ENCODE peak calls at places on chromosomes 7 and 10, in four cellular contexts. D is HepG2, H is SK-N-SH, V is GM12878. R is an unnamed sample.

GRCh38 chr10:121532465-121532864 is 65.8 kb downstream of the FGFR2 start:
- DNase-seq in D (peak), H (no peak), V (no peak), R (no peak)

GRCh38 chr10:74177140-74177677 is 26.2 kb downstream of the ADK start:
- DNase-seq in D (peak), H (no peak), V (no peak), R (peak)

GRCh38 chr10:77983384-77984341 is 45.7 kb downstream of the POLR3A start:
- DNase-seq in D (no peak), H (peak), V (no peak), R (no peak)

GRCh38 chr10:71040326-71040725 is 152.0 kb upstream of the PCBD1 start:
- DNase-seq in D (no peak), H (no peak), V (no peak), R (no peak)

GRCh38 chr7:130598056-130598455 is 70.5 kb downstream of the COPG2 start:
- DNase-seq in D (no peak), H (no peak), V (no peak), R (no peak)

GRCh38 chr7:37054631-37055300 is 330.5 kb upstream of the AOAH start:
- DNase-seq in D (no peak), H (no peak), V (no peak), R (no peak)

GRCh38 chr7:37920619-37921339 is at the start of gene EPDR1:
- DNase-seq in D (peak), H (peak), V (no peak), R (no peak)

GRCh38 chr10:109343293-109343692 is 580.0 kb downstream of the XPNPEP1 start:
- DNase-seq in D (no peak), H (no peak), V (no peak), R (no peak)

GRCh38 chr7:50502001-50502684 is 52.0 kb upstream of the FIGNL1 start:
- DNase-seq in D (no peak), H (no peak), V (no peak), R (no peak)

GRCh38 chr10:127888526-127889312 is 4.0 kb downstream of the CLRN3 start:
- DNase-seq in D (no peak), H (no peak), V (no peak), R (no peak)

GRCh38 chr10:122494833-122495232 is 33.5 kb downstream of the HTRA1 start:
- DNase-seq in D (no peak), H (no peak), V (no peak), R (no peak)

GRCh38 chr10:81873231-81873931 is 1.6 kb upstream of the NRG3 start:
- DNase-seq in D (no peak), H (no peak), V (no peak), R (no peak)

GRCh38 chr10:63264852-63265617 is 131.9 kb downstream of the NRBF2 start:
- DNase-seq in D (peak), H (peak), V (no peak), R (peak)

GRCh38 chr10:117216611-117217195 is 19.4 kb downstream of the KCNK18 start:
- DNase-seq in D (peak), H (peak), V (no peak), R (peak)

GRCh38 chr7:74228951-74229900 is 19.4 kb downstream of the LAT2 start:
- DNase-seq in D (no peak), H (no peak), V (no peak), R (no peak)

GRCh38 chr10:75165684-75166622 is 44.6 kb upstream of the VDAC2 start:
- DNase-seq in D (no peak), H (peak), V (peak), R (no peak)

GRCh38 chr7:34430456-34430855 is 227.6 kb upstream of the NPSR1 start:
- DNase-seq in D (peak), H (peak), V (no peak), R (peak)

GRCh38 chr10:78044699-78045098 is 11.0 kb downstream of the RPS24 start:
- DNase-seq in D (no peak), H (no peak), V (no peak), R (no peak)

GRCh38 chr10:102431452-102432124 is 786 bp downstream of the CUEDC2 start:
- DNase-seq in D (no peak), H (peak), V (no peak), R (peak)

GRCh38 chr7:1952169-1952760 is 280.5 kb downstream of the MAD1L1 start:
- DNase-seq in D (no peak), H (no peak), V (no peak), R (no peak)

GRCh38 chr7:114759347-114760062 is 162.4 kb upstream of the MDFIC start:
- DNase-seq in D (no peak), H (no peak), V (no peak), R (no peak)

GRCh38 chr10:114022292-114022691 is 21.4 kb upstream of the ADRB1 start:
- DNase-seq in D (no peak), H (no peak), V (no peak), R (peak)

GRCh38 chr7:17230099-17230807 is 68.2 kb upstream of the AHR start:
- DNase-seq in D (no peak), H (no peak), V (no peak), R (no peak)

DNA sequence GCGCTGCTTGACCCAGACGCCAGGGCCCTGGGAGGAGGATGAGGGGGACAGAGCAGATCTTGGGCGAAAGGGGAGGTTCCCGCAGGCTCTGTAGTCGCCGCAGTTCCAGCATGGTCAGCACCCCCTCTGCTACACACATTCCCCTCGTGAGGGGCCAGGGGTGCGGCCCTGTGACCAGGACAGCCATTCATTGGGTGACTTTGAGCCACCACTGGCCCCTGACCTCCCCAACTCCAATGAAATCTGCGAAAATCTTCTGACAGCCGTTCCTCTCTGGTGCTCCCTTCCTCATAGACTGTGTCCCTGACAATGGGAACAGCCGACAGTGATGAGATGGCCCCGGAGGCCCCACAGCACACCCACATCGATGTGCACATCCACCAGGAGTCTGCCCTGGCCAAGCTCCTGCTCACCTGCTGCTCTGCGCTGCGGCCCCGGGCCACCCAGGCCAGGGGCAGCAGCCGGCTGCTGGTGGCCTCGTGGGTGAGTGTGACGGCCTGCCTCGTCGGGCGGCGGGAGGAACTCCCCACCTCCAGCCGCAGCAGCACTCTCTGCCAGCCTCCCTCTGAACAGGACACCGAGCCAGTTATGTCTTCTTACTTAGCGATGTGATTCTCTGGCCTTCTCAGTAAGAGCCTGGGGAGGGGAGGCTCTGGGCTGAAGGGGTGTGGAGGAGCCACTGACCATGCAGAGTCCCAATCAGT is 825 bp downstream of the TMEM176A start:
- DNase-seq in D (no peak), H (no peak), V (no peak), R (no peak)
- H3K4me3 ChIP-seq in D (no peak), H (no peak), V (no peak), R (no peak)

GRCh38 chr7:46432666-46433065 is 511.6 kb upstream of the IGFBP3 start:
- DNase-seq in D (no peak), H (no peak), V (no peak), R (no peak)
- TF ChIP-seq MXI1 in D (no peak), H (no peak), V (no peak), R (no peak)

DNA sequence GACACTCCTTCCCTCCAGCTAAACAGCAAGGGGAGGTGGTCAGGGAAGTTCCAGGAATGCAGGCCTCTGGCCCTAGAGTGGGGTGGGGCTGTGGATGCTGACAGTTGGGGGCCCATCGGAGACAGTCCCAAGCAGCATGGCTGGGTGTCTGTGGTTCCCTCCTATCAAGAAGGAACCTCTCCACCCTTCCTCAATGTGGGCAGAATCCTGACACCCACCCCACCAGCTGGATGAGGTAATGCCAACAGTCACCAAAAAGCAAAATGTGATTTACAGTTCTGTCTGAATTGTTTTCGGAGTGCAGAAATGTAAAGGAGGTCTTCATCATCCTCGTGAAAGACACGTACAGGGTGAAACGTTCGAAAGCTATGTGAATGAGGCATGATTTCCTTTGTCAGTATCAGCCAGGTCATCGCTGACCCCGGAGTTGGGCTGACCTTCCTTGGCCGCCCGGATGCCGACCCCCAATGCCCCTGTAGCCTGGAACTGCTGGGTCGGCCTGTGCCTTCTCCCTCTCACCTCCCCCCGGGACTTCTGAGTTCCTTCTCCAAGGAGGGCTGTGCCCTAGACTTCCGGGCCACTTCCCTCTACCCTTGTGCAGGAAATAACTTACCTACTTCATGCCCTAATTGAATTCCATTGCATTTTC is 24.4 kb downstream of the FOXK1 start:
- DNase-seq in D (no peak), H (no peak), V (no peak), R (no peak)
- TF ChIP-seq YY1 in D (no peak), H (no peak), V (no peak), R (no peak)

DNA sequence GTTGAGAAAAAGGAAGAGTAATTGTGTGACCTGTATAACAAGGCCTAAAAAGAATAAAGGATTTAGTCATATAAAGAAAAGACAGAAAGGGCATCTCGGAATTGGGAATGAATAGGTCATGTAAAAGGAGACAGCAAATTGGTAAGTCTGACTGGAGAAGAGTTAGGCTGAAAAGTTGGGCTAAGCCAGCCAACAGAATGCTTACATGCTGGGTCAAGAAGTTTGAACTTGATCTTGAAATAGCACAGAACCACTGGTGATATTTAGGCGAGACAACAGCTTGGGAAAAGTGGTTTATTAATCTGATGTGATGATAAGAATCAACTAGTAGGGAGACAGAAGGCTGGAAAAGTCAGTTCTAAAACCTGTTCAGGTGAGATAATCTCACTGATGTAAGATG is 4.8 kb downstream of the IDE start:
- DNase-seq in D (no peak), H (no peak), V (no peak), R (no peak)
- H3K4me3 ChIP-seq in D (no peak), H (no peak), V (no peak), R (no peak)

DNA sequence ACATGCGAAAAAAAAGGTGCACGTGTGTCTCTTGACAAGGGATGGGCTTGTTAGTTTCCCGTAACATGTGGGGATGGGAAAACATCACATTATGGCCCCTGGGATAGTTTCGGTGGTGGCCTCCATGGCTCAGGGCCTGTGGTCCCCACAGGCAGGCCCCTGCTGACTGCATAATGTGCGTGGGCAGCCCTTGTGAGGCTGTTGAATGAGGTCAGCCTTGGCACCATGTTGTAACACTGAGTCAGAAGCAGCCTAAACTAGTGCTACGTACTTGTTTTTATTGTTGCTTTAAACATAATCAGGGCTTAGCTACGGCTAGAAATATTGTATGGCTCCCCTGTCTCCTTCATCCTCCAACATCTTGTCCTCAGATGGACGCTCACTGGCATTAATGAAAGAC is 80.6 kb downstream of the BEND7 start:
- DNase-seq in D (no peak), H (no peak), V (no peak), R (no peak)
- TF ChIP-seq MXI1 in D (no peak), H (no peak), V (no peak), R (no peak)

DNA sequence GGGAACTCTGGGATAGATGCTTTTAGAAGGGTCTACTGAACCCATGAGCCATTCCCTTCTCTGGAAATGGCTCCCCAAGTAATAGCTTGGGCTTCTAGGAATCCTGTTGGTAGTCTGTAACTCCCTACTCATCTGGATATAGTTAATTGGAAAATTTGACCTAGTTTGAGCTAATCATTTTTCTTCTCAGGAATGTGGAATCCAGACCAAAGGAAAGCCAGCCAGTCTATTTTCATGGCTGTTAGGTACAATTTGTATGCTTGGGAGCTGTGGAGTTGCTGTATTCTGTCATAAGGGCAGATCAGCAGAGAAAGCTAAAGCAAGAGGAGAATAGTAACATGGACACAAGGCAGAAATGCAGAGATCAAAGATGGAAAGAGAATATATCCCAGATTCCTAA is 71.6 kb upstream of the C1GALT1 start:
- DNase-seq in D (no peak), H (no peak), V (no peak), R (no peak)
- TF ChIP-seq YY1 in D (no peak), H (no peak), V (no peak), R (no peak)

DNA sequence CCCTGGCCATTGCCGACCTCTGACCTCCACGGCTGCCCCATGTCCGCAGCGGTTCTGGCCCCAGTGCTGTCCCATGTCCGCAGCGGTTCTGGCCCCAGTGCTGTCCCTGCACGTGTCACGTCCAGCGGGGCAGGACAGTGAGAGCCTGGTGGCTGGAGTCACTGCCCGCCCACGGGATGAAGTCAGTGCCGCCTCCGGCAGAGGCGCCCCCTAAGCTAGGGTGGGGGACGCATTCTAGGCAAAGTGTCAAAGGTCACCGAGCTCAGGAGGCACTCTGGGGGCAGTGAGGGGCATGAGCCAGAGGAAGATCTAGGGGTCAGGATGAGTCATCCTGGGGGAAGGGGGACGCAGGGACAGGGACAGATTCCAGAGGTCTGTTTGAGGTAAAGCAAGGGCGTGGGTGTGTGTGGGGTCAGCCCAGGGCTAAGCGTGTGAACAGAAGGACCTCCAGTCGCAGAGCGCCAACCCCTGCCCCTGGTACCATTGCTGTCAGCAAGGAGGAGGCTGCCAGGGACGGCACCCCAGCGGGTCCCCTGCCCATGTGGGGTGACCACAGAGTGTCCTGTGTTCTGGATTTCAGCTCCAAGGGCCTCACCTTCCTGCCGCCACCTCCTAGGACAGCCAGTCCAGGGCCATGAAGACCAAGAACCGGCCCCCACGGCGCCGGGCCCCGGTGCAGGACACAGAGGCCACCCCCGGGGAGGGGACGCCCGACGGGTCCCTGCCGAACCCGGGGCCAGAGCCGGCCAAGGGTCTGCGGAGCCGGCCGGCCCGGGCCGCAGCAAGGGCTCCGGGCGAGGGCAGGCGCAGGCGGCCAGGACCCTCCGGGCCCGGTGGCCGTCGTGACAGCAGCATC is 665 bp downstream of the BHLHA15 start:
- DNase-seq in D (peak), H (peak), V (no peak), R (peak)
- H3K4me3 ChIP-seq in D (peak), H (peak), V (peak), R (peak)

DNA sequence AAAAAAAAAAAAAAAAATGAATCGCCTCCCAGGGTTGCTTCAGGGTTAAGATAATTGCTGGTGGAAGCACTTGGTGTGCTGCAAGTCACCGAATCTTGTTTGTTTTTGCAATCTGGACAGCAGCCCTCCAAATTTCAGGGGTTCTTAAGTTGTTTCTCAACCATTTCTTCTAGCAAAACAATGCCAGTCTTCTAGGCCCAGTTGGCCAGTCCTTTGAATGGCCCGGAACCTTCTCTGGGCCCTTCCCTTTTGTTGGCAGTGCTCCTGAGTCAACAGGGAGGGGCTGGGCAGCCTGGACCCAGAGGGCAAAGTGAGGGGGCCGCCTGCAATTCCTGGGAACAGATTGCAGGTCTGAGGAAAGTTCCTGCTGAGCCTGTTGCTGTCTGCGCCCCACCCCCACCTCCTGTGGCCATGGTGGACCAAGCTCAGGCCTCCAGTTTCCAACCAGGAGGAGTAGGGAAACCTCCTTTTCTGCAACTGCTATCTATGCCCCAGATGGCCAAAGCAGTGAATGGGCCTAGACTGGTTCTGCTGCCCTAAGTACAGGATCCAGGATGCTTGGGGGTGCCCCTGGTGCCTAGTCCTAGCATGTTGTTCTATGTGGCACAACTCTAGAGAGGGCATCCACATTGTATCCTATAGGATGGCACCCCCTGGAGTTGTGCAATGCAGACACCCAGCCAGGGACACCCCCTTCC is 31.4 kb upstream of the PDCD4 start:
- DNase-seq in D (peak), H (no peak), V (no peak), R (no peak)
- TF ChIP-seq MXI1 in D (no peak), H (no peak), V (no peak), R (no peak)

GRCh38 chr10:112721080-112721698 is 228.9 kb upstream of the TCF7L2 start:
- DNase-seq in D (peak), H (no peak), V (peak), R (peak)
- TF ChIP-seq YY1 in D (no peak), H (no peak), V (no peak), R (no peak)

GRCh38 chr7:18890134-18890533 is 227.3 kb downstream of the TWIST1 start:
- DNase-seq in D (no peak), H (peak), V (no peak), R (no peak)
- H3K4me3 ChIP-seq in D (no peak), H (no peak), V (no peak), R (no peak)

R was measured in K562.